ENCODE peak calls at places on chromosomes 6 and 20, in ten cellular contexts. R is BJ, L is lung, N is AG04450, Y is OCI-LY7, P is astrocyte of the cerebellum, D is fibroblast of pulmonary artery, A is colonic mucosa, K is cardiac fibroblast, X is fibroblast of lung. M is an unnamed sample.
A peak's percentile ranks its signal among the peaks of the same experiment; 100 is the strongest.

GRCh38 chr6:142935553-142936517 is 9.1 kb downstream of the HIVEP2 start:
- DNase-seq in N (no peak), P (no peak), K (no peak), D (no peak), A (no peak), X (no peak), Y (peak; percentile 66), L (no peak), R (no peak), M (no peak)

GRCh38 chr6:125888989-125889656 is 67.4 kb upstream of the HINT3 start:
- DNase-seq in P (no peak), K (peak; percentile 62), L (peak; percentile 36), R (no peak), D (peak; percentile 60), A (no peak), X (peak; percentile 56), Y (peak; percentile 8), N (no peak), M (peak; percentile 69)

GRCh38 chr6:31952140-31952805 is 6.4 kb downstream of the CFB start:
- DNase-seq in K (peak; percentile 77), A (peak; percentile 66), X (peak; percentile 71), L (peak; percentile 58), D (peak; percentile 78), P (peak; percentile 34), N (peak; percentile 30), R (no peak), Y (peak; percentile 44), M (peak; percentile 78)

GRCh38 chr6:7770111-7770510 is 44.2 kb downstream of the BMP6 start:
- DNase-seq in L (no peak), R (no peak), P (no peak), Y (no peak), K (no peak), N (no peak), X (no peak), A (no peak), D (no peak), M (no peak)

GRCh38 chr6:139533573-139534471 is 159.4 kb upstream of the CITED2 start:
- DNase-seq in P (peak; percentile 55), X (peak; percentile 91), Y (no peak), A (peak; percentile 81), N (peak; percentile 37), R (peak; percentile 55), L (peak; percentile 49), K (peak; percentile 94), D (peak; percentile 96), M (peak; percentile 91)

GRCh38 chr6:90502866-90503407 is 83.9 kb downstream of the MAP3K7 start:
- DNase-seq in R (no peak), X (no peak), K (no peak), N (no peak), A (no peak), L (no peak), P (no peak), Y (no peak), D (peak; percentile 11), M (peak; percentile 17)

GRCh38 chr6:5772634-5773230 is 234.0 kb downstream of the NRN1 start:
- DNase-seq in N (no peak), D (no peak), P (no peak), R (no peak), A (no peak), Y (no peak), K (no peak), L (no peak), X (no peak), M (no peak)

GRCh38 chr20:17845701-17846475 is 122.7 kb downstream of the SNX5 start:
- DNase-seq in D (no peak), Y (no peak), R (no peak), L (no peak), X (peak; percentile 25), A (peak; percentile 69), K (peak; percentile 53), N (no peak), P (no peak), M (no peak)

GRCh38 chr6:27145731-27146455 is 101.6 kb upstream of the PRSS16 start:
- DNase-seq in N (peak; percentile 78), K (peak; percentile 92), X (peak; percentile 94), L (peak; percentile 87), Y (peak; percentile 93), R (no peak), A (peak; percentile 89), P (peak; percentile 79), D (peak; percentile 90), M (peak; percentile 92)

GRCh38 chr6:169225131-169225576 is 28.5 kb downstream of the THBS2 start:
- DNase-seq in R (no peak), N (no peak), L (no peak), P (no peak), K (no peak), A (no peak), D (no peak), Y (no peak), X (no peak), M (no peak)

GRCh38 chr6:150549577-150550184 is 50.0 kb upstream of the PLEKHG1 start:
- DNase-seq in R (no peak), P (no peak), N (no peak), Y (no peak), A (no peak), L (no peak), X (no peak), K (no peak), D (no peak), M (no peak)

GRCh38 chr6:144712541-144712940 is 427.4 kb downstream of the UTRN start:
- DNase-seq in X (peak; percentile 30), P (peak; percentile 8), N (no peak), K (peak; percentile 30), L (no peak), R (no peak), D (peak; percentile 23), A (no peak), Y (no peak), M (no peak)

GRCh38 chr6:83685481-83685880 is 23.4 kb downstream of the SNAP91 start:
- DNase-seq in K (no peak), P (no peak), A (no peak), Y (no peak), D (no peak), X (no peak), R (no peak), L (no peak), N (no peak), M (no peak)

GRCh38 chr6:20707166-20707485 is 172.9 kb downstream of the CDKAL1 start:
- DNase-seq in L (no peak), P (no peak), X (no peak), N (no peak), K (no peak), D (no peak), R (no peak), A (no peak), Y (no peak), M (no peak)

GRCh38 chr6:11700118-11700718 is 78.4 kb downstream of the ADTRP start:
- DNase-seq in A (no peak), P (peak; percentile 54), X (peak; percentile 83), Y (peak; percentile 49), K (peak; percentile 78), D (peak; percentile 80), N (no peak), L (no peak), R (no peak), M (peak; percentile 81)

GRCh38 chr6:4281341-4282293 is 146.2 kb upstream of the ECI2 start:
- DNase-seq in K (peak; percentile 15), D (peak; percentile 31), P (peak; percentile 20), N (no peak), X (peak; percentile 28), L (peak; percentile 55), A (peak; percentile 44), Y (peak; percentile 2), R (no peak), M (peak; percentile 62)
- TF ChIP-seq CTCF in K (no peak), D (peak; percentile 4), P (no peak), N (peak; percentile 26), X (no peak), L (no peak), A (no peak), Y (no peak), R (peak; percentile 27), M (peak; percentile 37)

GRCh38 chr6:166626177-166627038 is 643 bp downstream of the RPS6KA2 start:
- DNase-seq in P (no peak), L (peak; percentile 43), N (no peak), X (peak; percentile 55), D (peak; percentile 51), Y (no peak), R (no peak), K (peak; percentile 40), A (peak; percentile 30), M (peak; percentile 68)
- H3K4me3 ChIP-seq in P (peak overlapping the region; percentile 95), L (peak overlapping the region; percentile 95), N (peak overlapping the region; percentile 85), X (peak overlapping the region; percentile 88), D (peak overlapping the region; percentile 87), Y (peak overlapping the region; percentile 59), R (peak overlapping the region; percentile 73), K (peak overlapping the region; percentile 73), A (peak overlapping the region; percentile 85), M (peak overlapping the region; percentile 82)

GRCh38 chr6:81736428-81736827 is 16.1 kb downstream of the TENT5A start:
- DNase-seq in Y (no peak), N (no peak), R (no peak), A (no peak), X (no peak), L (no peak), K (no peak), D (no peak), P (no peak), M (no peak)

GRCh38 chr6:81734500-81735140 is 17.9 kb downstream of the TENT5A start:
- DNase-seq in X (no peak), Y (no peak), L (no peak), D (no peak), R (no peak), N (no peak), P (no peak), A (no peak), K (no peak), M (no peak)

GRCh38 chr6:81735756-81736380 is 16.6 kb downstream of the TENT5A start:
- DNase-seq in Y (no peak), X (no peak), N (no peak), P (no peak), A (no peak), K (no peak), L (no peak), D (peak; percentile 8), R (no peak), M (peak; percentile 39)

GRCh38 chr6:81731814-81732213 is 20.7 kb downstream of the TENT5A start:
- DNase-seq in K (no peak), P (no peak), Y (no peak), X (no peak), D (no peak), L (no peak), N (no peak), R (no peak), A (no peak), M (no peak)

DNA sequence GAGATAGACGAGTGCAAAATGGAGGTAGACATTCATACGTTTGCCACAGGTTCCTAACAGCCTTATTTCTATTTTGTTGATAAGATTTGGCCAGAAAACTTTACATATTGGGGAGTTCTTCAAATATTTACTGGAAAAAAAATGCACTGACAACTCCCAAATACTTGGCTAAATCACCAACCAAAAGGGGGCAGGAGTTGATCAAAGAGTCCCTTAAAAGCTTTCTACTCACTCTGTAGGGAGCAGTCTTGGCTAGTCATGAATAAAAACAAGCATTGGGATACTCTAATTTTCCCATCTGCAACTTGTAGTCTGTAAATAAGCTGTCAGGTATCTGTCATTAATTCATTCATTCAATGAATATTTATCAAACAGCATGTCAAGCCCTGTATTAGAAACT is 18.4 kb downstream of the TENT5A start:
- DNase-seq in P (no peak), K (peak; percentile 31), R (no peak), A (no peak), Y (no peak), N (no peak), L (no peak), D (peak; percentile 16), X (peak; percentile 32), M (peak; percentile 46)
- TF ChIP-seq CTCF in P (no peak), K (no peak), R (no peak), A (no peak), Y (peak; percentile 15), N (no peak), L (no peak), D (no peak), X (no peak), M (peak; percentile 38)

GRCh38 chr20:46683939-46684750 is 5.1 kb downstream of the TP53RK start:
- DNase-seq in N (peak; percentile 44), Y (no peak), K (peak; percentile 70), L (peak; percentile 54), A (peak; percentile 53), D (peak; percentile 72), R (no peak), X (peak; percentile 87), P (no peak), M (peak; percentile 87)
- H3K4me3 ChIP-seq in N (peak overlapping the region; percentile 61), Y (no peak overlapping the region), K (peak overlapping the region; percentile 55), L (no peak overlapping the region), A (no peak overlapping the region), D (peak overlapping the region; percentile 60), R (peak overlapping the region; percentile 44), X (peak overlapping the region; percentile 30), P (peak overlapping the region; percentile 27), M (peak overlapping the region; percentile 66)